ENCODE peak calls at places on chromosomes 5 and 9, in seven cellular contexts. One of them, this sample, is unnamed.
A peak's percentile ranks its signal among the peaks of the same experiment; 100 is the strongest.

GRCh38 chr5:172820046-172820767 is 13.8 kb upstream of the ERGIC1 start:
- DNase-seq in IMR-90: peak; percentile 89
- DNase-seq in neuronal stem cell: no peak
- DNase-seq in mesendoderm: no peak
- DNase-seq in H1: no peak
- DNase-seq in H9: no peak
- DNase-seq in trophoblast cell: no peak
- DNase-seq in this sample: no peak

GRCh38 chr5:95080456-95080855 is 204.4 kb downstream of the MCTP1 start:
- DNase-seq in IMR-90: no peak
- DNase-seq in neuronal stem cell: no peak
- DNase-seq in mesendoderm: no peak
- DNase-seq in H1: no peak
- DNase-seq in H9: no peak
- DNase-seq in trophoblast cell: no peak
- DNase-seq in this sample: peak; percentile 22

GRCh38 chr9:130868230-130868629 is 28.4 kb downstream of the QRFP start:
- DNase-seq in IMR-90: no peak
- DNase-seq in neuronal stem cell: no peak
- DNase-seq in mesendoderm: peak; percentile 82
- DNase-seq in H1: no peak
- DNase-seq in H9: no peak
- DNase-seq in trophoblast cell: no peak
- DNase-seq in this sample: no peak

GRCh38 chr5:111787006-111787405 is 30.0 kb upstream of the NREP start:
- DNase-seq in IMR-90: peak; percentile 50
- DNase-seq in neuronal stem cell: no peak
- DNase-seq in mesendoderm: peak; percentile 40
- DNase-seq in H1: no peak
- DNase-seq in H9: no peak
- DNase-seq in trophoblast cell: no peak
- DNase-seq in this sample: no peak

GRCh38 chr5:36389245-36389644 is 87.5 kb upstream of the RANBP3L start:
- DNase-seq in IMR-90: no peak
- DNase-seq in neuronal stem cell: no peak
- DNase-seq in mesendoderm: peak; percentile 45
- DNase-seq in H1: no peak
- DNase-seq in H9: no peak
- DNase-seq in trophoblast cell: no peak
- DNase-seq in this sample: peak; percentile 82

GRCh38 chr5:170333161-170333909 is 35.8 kb upstream of the LCP2 start:
- DNase-seq in IMR-90: no peak
- DNase-seq in neuronal stem cell: peak; percentile 18
- DNase-seq in mesendoderm: peak; percentile 86
- DNase-seq in H1: no peak
- DNase-seq in H9: peak; percentile 72
- DNase-seq in trophoblast cell: peak; percentile 17
- DNase-seq in this sample: no peak

GRCh38 chr9:34744295-34745221 is 34.6 kb upstream of the CCL21 start:
- DNase-seq in IMR-90: peak; percentile 58
- DNase-seq in neuronal stem cell: no peak
- DNase-seq in mesendoderm: peak; percentile 1
- DNase-seq in H1: no peak
- DNase-seq in H9: no peak
- DNase-seq in trophoblast cell: no peak
- DNase-seq in this sample: peak; percentile 54

GRCh38 chr5:41925555-41925946 is 470 bp downstream of the FBXO4 start:
- DNase-seq in IMR-90: peak; percentile 24
- DNase-seq in neuronal stem cell: peak; percentile 9
- DNase-seq in mesendoderm: no peak
- DNase-seq in H1: no peak
- DNase-seq in H9: no peak
- DNase-seq in trophoblast cell: no peak
- DNase-seq in this sample: no peak

GRCh38 chr9:35322075-35322885 is 160.5 kb downstream of the UNC13B start:
- DNase-seq in IMR-90: no peak
- DNase-seq in neuronal stem cell: no peak
- DNase-seq in mesendoderm: no peak
- DNase-seq in H1: no peak
- DNase-seq in H9: no peak
- DNase-seq in trophoblast cell: no peak
- DNase-seq in this sample: no peak

GRCh38 chr5:27144456-27144855 is 106.1 kb upstream of the CDH9 start:
- DNase-seq in IMR-90: no peak
- DNase-seq in neuronal stem cell: no peak
- DNase-seq in mesendoderm: no peak
- DNase-seq in H1: no peak
- DNase-seq in H9: no peak
- DNase-seq in trophoblast cell: no peak
- DNase-seq in this sample: no peak

GRCh38 chr9:135890190-135890861 is 17.0 kb downstream of the CAMSAP1 start:
- DNase-seq in IMR-90: no peak
- DNase-seq in neuronal stem cell: no peak
- DNase-seq in mesendoderm: no peak
- DNase-seq in H1: no peak
- DNase-seq in H9: no peak
- DNase-seq in trophoblast cell: no peak
- DNase-seq in this sample: no peak

GRCh38 chr5:106174903-106175302 is 1495.8 kb downstream of the EFNA5 start:
- DNase-seq in IMR-90: no peak
- DNase-seq in neuronal stem cell: no peak
- DNase-seq in mesendoderm: no peak
- DNase-seq in H1: no peak
- DNase-seq in H9: no peak
- DNase-seq in trophoblast cell: no peak
- DNase-seq in this sample: no peak

GRCh38 chr5:90135979-90136378 is 273.6 kb downstream of the CETN3 start:
- DNase-seq in IMR-90: no peak
- DNase-seq in neuronal stem cell: no peak
- DNase-seq in mesendoderm: peak; percentile 75
- DNase-seq in H1: peak; percentile 43
- DNase-seq in H9: peak; percentile 78
- DNase-seq in trophoblast cell: peak; percentile 21
- DNase-seq in this sample: no peak

GRCh38 chr9:124810513-124811355 is 33.8 kb downstream of the OLFML2A start:
- DNase-seq in IMR-90: peak; percentile 90
- DNase-seq in neuronal stem cell: peak; percentile 54
- DNase-seq in mesendoderm: peak; percentile 97
- DNase-seq in H1: peak; percentile 84
- DNase-seq in H9: peak; percentile 94
- DNase-seq in trophoblast cell: peak; percentile 24
- DNase-seq in this sample: peak; percentile 87

GRCh38 chr5:179792612-179793469 is 945 bp upstream of the LTC4S start:
- DNase-seq in IMR-90: no peak
- DNase-seq in neuronal stem cell: no peak
- DNase-seq in mesendoderm: no peak
- DNase-seq in H1: no peak
- DNase-seq in H9: no peak
- DNase-seq in trophoblast cell: no peak
- DNase-seq in this sample: no peak

GRCh38 chr5:113140837-113141661 is 164.5 kb downstream of the DCP2 start:
- DNase-seq in IMR-90: peak; percentile 94
- DNase-seq in neuronal stem cell: no peak
- DNase-seq in mesendoderm: peak; percentile 60
- DNase-seq in H1: no peak
- DNase-seq in H9: no peak
- DNase-seq in trophoblast cell: peak; percentile 81
- DNase-seq in this sample: peak; percentile 92

GRCh38 chr5:12413585-12413984 is 509.3 kb upstream of the CTNND2 start:
- DNase-seq in IMR-90: no peak
- DNase-seq in neuronal stem cell: no peak
- DNase-seq in mesendoderm: peak; percentile 7
- DNase-seq in H1: no peak
- DNase-seq in H9: no peak
- DNase-seq in trophoblast cell: no peak
- DNase-seq in this sample: no peak

GRCh38 chr5:142275496-142275895 is 49.3 kb downstream of the SPRY4 start:
- DNase-seq in IMR-90: no peak
- DNase-seq in neuronal stem cell: no peak
- DNase-seq in mesendoderm: no peak
- DNase-seq in H1: no peak
- DNase-seq in H9: no peak
- DNase-seq in trophoblast cell: no peak
- DNase-seq in this sample: no peak

GRCh38 chr5:126544087-126544740 is 50.8 kb downstream of the ALDH7A1 start:
- DNase-seq in IMR-90: peak; percentile 44
- DNase-seq in neuronal stem cell: no peak
- DNase-seq in mesendoderm: peak; percentile 44
- DNase-seq in H1: no peak
- DNase-seq in H9: peak; percentile 43
- DNase-seq in trophoblast cell: peak; percentile 42
- DNase-seq in this sample: peak; percentile 48

GRCh38 chr5:107794731-107795130 is 124.0 kb upstream of the EFNA5 start:
- DNase-seq in IMR-90: no peak
- DNase-seq in neuronal stem cell: no peak
- DNase-seq in mesendoderm: no peak
- DNase-seq in H1: no peak
- DNase-seq in H9: no peak
- DNase-seq in trophoblast cell: no peak
- DNase-seq in this sample: no peak

GRCh38 chr5:151047814-151048425 is 27.5 kb downstream of the GPX3 start:
- DNase-seq in IMR-90: no peak
- DNase-seq in neuronal stem cell: no peak
- DNase-seq in mesendoderm: peak; percentile 50
- DNase-seq in H1: no peak
- DNase-seq in H9: peak; percentile 68
- DNase-seq in trophoblast cell: no peak
- DNase-seq in this sample: peak; percentile 27

GRCh38 chr9:127311239-127311741 is 46.7 kb downstream of the GARNL3 start:
- DNase-seq in IMR-90: peak; percentile 36
- DNase-seq in neuronal stem cell: peak; percentile 4
- DNase-seq in mesendoderm: peak; percentile 14
- DNase-seq in H1: no peak
- DNase-seq in H9: no peak
- DNase-seq in trophoblast cell: no peak
- DNase-seq in this sample: peak; percentile 44

GRCh38 chr5:57662991-57663390 is 180.4 kb upstream of the ACTBL2 start:
- DNase-seq in IMR-90: peak; percentile 22
- DNase-seq in neuronal stem cell: no peak
- DNase-seq in mesendoderm: no peak
- DNase-seq in H1: no peak
- DNase-seq in H9: no peak
- DNase-seq in trophoblast cell: no peak
- DNase-seq in this sample: no peak

GRCh38 chr9:6759114-6759977 is 1.6 kb downstream of the KDM4C start:
- DNase-seq in IMR-90: peak; percentile 82
- DNase-seq in neuronal stem cell: no peak
- DNase-seq in mesendoderm: no peak
- DNase-seq in H1: no peak
- DNase-seq in H9: no peak
- DNase-seq in trophoblast cell: peak; percentile 45
- DNase-seq in this sample: peak; percentile 91

GRCh38 chr5:154196955-154197652 is 6.6 kb downstream of the GALNT10 start:
- DNase-seq in IMR-90: peak; percentile 87
- DNase-seq in neuronal stem cell: no peak
- DNase-seq in mesendoderm: peak; percentile 75
- DNase-seq in H1: no peak
- DNase-seq in H9: no peak
- DNase-seq in trophoblast cell: no peak
- DNase-seq in this sample: peak; percentile 76
- H3K18ac ChIP-seq in IMR-90: peak overlapping the region; percentile 57
- H3K18ac ChIP-seq in neuronal stem cell: no peak overlapping the region
- H3K18ac ChIP-seq in mesendoderm: peak overlapping the region; percentile 61
- H3K18ac ChIP-seq in H1: no peak overlapping the region
- H3K18ac ChIP-seq in H9: no peak overlapping the region
- H3K18ac ChIP-seq in trophoblast cell: no peak overlapping the region
- H3K18ac ChIP-seq in this sample: no peak overlapping the region

GRCh38 chr9:137490532-137491186 is 31.5 kb upstream of the NSMF start:
- DNase-seq in IMR-90: no peak
- DNase-seq in neuronal stem cell: no peak
- DNase-seq in mesendoderm: no peak
- DNase-seq in H1: no peak
- DNase-seq in H9: no peak
- DNase-seq in trophoblast cell: no peak
- DNase-seq in this sample: no peak
- H3K18ac ChIP-seq in IMR-90: no peak overlapping the region
- H3K18ac ChIP-seq in neuronal stem cell: no peak overlapping the region
- H3K18ac ChIP-seq in mesendoderm: no peak overlapping the region
- H3K18ac ChIP-seq in H1: no peak overlapping the region
- H3K18ac ChIP-seq in H9: no peak overlapping the region
- H3K18ac ChIP-seq in trophoblast cell: no peak overlapping the region
- H3K18ac ChIP-seq in this sample: no peak overlapping the region

DNA sequence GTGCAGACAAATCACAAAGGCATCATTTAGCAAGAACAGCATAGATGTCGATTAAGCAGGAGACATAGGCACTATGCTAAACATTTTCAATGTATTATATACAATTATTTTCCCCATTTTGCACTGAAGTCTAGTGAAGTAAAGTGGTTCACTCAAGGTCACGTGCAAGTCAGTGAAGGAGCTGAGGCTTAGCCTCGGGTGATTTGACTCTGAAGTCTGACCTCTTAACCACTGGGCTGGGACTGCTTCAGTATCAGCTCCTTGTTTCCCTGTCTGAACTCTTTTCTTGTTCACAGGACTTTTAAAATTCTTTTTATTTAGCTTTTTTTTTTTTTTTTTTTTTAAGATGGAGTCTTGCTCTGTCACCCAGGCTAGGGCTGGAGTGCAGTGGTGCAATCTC is 262.7 kb downstream of the DRD1 start:
- DNase-seq in IMR-90: no peak
- DNase-seq in neuronal stem cell: no peak
- DNase-seq in mesendoderm: no peak
- DNase-seq in H1: no peak
- DNase-seq in H9: no peak
- DNase-seq in trophoblast cell: no peak
- DNase-seq in this sample: no peak
- H3K18ac ChIP-seq in IMR-90: no peak overlapping the region
- H3K18ac ChIP-seq in neuronal stem cell: no peak overlapping the region
- H3K18ac ChIP-seq in mesendoderm: no peak overlapping the region
- H3K18ac ChIP-seq in H1: no peak overlapping the region
- H3K18ac ChIP-seq in H9: no peak overlapping the region
- H3K18ac ChIP-seq in trophoblast cell: no peak overlapping the region
- H3K18ac ChIP-seq in this sample: no peak overlapping the region

DNA sequence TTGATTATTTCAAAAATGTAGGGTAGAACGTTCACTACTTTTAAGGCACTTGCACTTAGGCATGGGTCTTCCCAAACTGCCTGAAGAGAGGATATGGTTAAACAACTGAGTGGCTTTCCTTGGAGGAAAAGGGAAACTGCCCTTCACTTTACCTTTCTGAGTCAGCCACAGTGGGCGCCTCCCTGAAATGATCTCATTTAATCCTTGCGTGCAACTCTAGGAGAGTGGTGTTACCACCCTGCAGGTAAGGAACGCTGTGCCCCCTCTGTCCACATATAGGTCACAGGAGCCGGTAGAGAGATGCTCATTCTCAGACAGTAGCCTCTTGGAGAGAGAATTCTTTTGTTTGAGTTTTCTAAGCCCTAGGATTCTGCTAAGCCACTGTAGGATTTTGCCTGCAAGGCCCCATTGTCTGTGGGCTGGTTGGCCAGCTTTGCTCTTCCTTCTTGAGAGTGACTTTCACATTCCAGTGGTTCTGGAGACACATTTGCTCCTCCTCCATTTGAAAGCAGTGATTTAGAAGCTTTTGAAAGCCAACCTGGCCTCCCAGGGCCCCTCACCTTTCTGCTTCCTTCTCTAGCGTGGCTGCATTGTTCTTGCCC is 110.3 kb upstream of the CTSL start:
- DNase-seq in IMR-90: no peak
- DNase-seq in neuronal stem cell: no peak
- DNase-seq in mesendoderm: peak; percentile 79
- DNase-seq in H1: no peak
- DNase-seq in H9: no peak
- DNase-seq in trophoblast cell: no peak
- DNase-seq in this sample: no peak
- H3K18ac ChIP-seq in IMR-90: no peak overlapping the region
- H3K18ac ChIP-seq in neuronal stem cell: no peak overlapping the region
- H3K18ac ChIP-seq in mesendoderm: no peak overlapping the region
- H3K18ac ChIP-seq in H1: no peak overlapping the region
- H3K18ac ChIP-seq in H9: no peak overlapping the region
- H3K18ac ChIP-seq in trophoblast cell: peak overlapping the region; percentile 14
- H3K18ac ChIP-seq in this sample: no peak overlapping the region